ENCODE peak calls at places on chromosomes 2 and 18, in four cellular contexts. T is brain microvascular endothelial cell, E is A549, L is GM13976. Y is an unnamed sample.

GRCh38 chr2:4618141-4618540 is 914.8 kb downstream of the DCDC2C start:
- DNase-seq in T (no peak), E (no peak), L (no peak), Y (no peak)

GRCh38 chr2:144379891-144380311 is 140.0 kb downstream of the ZEB2 start:
- DNase-seq in T (no peak), E (no peak), L (no peak), Y (no peak)

GRCh38 chr2:8729939-8730338 is 48.1 kb downstream of the ID2 start:
- DNase-seq in T (no peak), E (no peak), L (no peak), Y (peak)

GRCh38 chr18:34224423-34225217 is at the start of gene NOL4:
- DNase-seq in T (no peak), E (no peak), L (peak), Y (peak)

GRCh38 chr2:159290289-159290907 is 3.9 kb upstream of the WDSUB1 start:
- DNase-seq in T (peak), E (peak), L (peak), Y (peak)

GRCh38 chr2:167689444-167689843 is 558.0 kb downstream of the STK39 start:
- DNase-seq in T (no peak), E (no peak), L (no peak), Y (no peak)

GRCh38 chr2:239824051-239824694 is 201.0 kb downstream of the NDUFA10 start:
- DNase-seq in T (no peak), E (peak), L (no peak), Y (peak)

GRCh38 chr2:47313141-47313691 is 89.7 kb upstream of the MSH2 start:
- DNase-seq in T (no peak), E (peak), L (no peak), Y (peak)

GRCh38 chr18:57057890-57058289 is 89.0 kb upstream of the BOD1L2 start:
- DNase-seq in T (no peak), E (no peak), L (no peak), Y (no peak)

GRCh38 chr2:3736112-3736511 is 32.7 kb downstream of the DCDC2C start:
- DNase-seq in T (no peak), E (no peak), L (no peak), Y (no peak)

GRCh38 chr2:232276084-232276738 is 102.3 kb upstream of the ALPP start:
- DNase-seq in T (no peak), E (no peak), L (no peak), Y (no peak)

GRCh38 chr2:186254759-186255158 is 231.3 kb upstream of the ZC3H15 start:
- DNase-seq in T (no peak), E (no peak), L (no peak), Y (no peak)

GRCh38 chr2:190858817-190859216 is 21.8 kb upstream of the GLS start:
- DNase-seq in T (peak), E (no peak), L (no peak), Y (no peak)

GRCh38 chr2:63047534-63048281 is 2.9 kb upstream of the OTX1 start:
- DNase-seq in T (no peak), E (no peak), L (peak), Y (no peak)

GRCh38 chr2:24203787-24204150 is 28.9 kb downstream of the FAM228A start:
- DNase-seq in T (no peak), E (no peak), L (no peak), Y (no peak)

GRCh38 chr2:129756276-129756675 is 223.2 kb upstream of the RAB6C start:
- DNase-seq in T (no peak), E (no peak), L (no peak), Y (no peak)

GRCh38 chr2:101698419-101699190 is 1.1 kb downstream of the MAP4K4 start:
- DNase-seq in T (no peak), E (peak), L (no peak), Y (no peak)

GRCh38 chr18:36809590-36810381 is 19.0 kb downstream of the TPGS2 start:
- DNase-seq in T (peak), E (peak), L (peak), Y (peak)
- TF ChIP-seq CTCF in T (peak), E (peak), L (peak), Y (peak)

GRCh38 chr18:63262369-63263335 is 56.9 kb downstream of the BCL2 start:
- DNase-seq in T (no peak), E (no peak), L (no peak), Y (no peak)
- TF ChIP-seq CTCF in T (no peak), E (no peak), L (no peak), Y (no peak)

DNA sequence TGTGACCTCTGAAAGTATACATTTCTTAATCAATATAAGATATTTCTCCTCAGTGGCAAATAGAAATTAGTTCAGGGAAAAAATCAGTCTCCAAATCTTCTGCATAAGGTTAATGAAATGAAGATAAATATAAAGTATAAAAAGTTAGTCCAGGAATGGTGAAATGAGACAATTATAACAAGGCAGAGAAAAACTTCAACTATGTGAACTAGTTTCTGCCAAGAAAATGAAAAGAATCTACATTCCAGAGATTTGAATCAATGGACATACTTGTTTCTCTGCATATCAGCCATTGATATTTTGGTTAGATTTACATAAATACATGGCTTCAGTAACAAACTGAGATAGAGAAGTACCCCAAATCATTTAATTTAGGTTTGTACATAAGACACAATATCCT is 249.0 kb downstream of the EXOC6B start:
- DNase-seq in T (no peak), E (no peak), L (no peak), Y (no peak)
- TF ChIP-seq CTCF in T (no peak), E (no peak), L (no peak), Y (no peak)

GRCh38 chr18:45850021-45850420 is 24.5 kb downstream of the SIGLEC15 start:
- DNase-seq in T (peak), E (peak), L (no peak), Y (peak)
- TF ChIP-seq CTCF in T (peak), E (peak), L (no peak), Y (no peak)

GRCh38 chr2:108266218-108266617 is 22.5 kb upstream of the SULT1C2 start:
- DNase-seq in T (no peak), E (no peak), L (no peak), Y (no peak)
- TF ChIP-seq CTCF in T (no peak), E (no peak), L (no peak), Y (no peak)

GRCh38 chr2:199973703-199974102 is 18.3 kb downstream of the MAIP1 start:
- DNase-seq in T (no peak), E (peak), L (no peak), Y (no peak)
- TF ChIP-seq CTCF in T (peak), E (peak), L (peak), Y (peak)

GRCh38 chr2:11022064-11022463 is 110.3 kb downstream of the KCNF1 start:
- DNase-seq in T (no peak), E (no peak), L (no peak), Y (no peak)
- TF ChIP-seq CTCF in T (peak), E (no peak), L (no peak), Y (no peak)

DNA sequence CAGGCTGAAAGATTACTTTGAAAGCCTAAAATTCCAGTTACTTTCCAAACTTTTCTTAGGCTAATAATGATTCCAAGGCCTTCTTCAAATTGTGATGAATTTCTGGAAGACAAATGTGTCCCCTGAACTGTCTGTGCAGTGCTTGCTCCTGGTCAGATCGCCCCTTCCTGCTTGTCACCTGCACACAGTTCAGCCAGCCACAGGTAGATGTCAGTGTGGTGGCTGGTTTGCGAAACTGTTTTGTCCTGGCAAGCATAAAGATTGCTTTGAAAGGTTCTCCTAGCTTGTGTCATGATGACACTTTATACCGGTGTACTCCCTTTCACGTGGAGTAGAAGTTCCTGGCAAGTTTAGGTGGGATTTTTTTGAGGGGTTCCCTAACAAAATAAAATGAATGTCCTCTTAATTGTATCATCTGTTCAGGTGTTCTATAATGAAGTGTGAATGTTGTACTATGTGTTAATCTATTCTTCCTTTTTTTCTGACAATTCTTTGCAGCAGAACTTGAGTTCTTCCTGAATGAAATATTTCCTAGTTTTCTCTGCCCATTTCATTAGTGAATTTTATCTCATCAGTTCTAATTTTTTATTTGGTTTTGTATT is 298.8 kb downstream of the ZNF407 start:
- DNase-seq in T (no peak), E (no peak), L (peak), Y (peak)
- TF ChIP-seq CTCF in T (peak), E (peak), L (peak), Y (peak)